ENCODE peak calls at places on chromosomes 12 and 14, in four cellular contexts. O is GM12878, X is K562, A is SK-N-SH. H is an unnamed sample.

GRCh38 chr12:109718390-109718789 is 4.8 kb downstream of the FAM222A start:
- DNase-seq in O (no peak), X (no peak), A (peak; percentile 52), H (no peak)

GRCh38 chr12:95178136-95178535 is 39.1 kb downstream of the FGD6 start:
- DNase-seq in O (no peak), X (no peak), A (no peak), H (no peak)

GRCh38 chr12:68959457-68960161 is 26.6 kb upstream of the CPM start:
- DNase-seq in O (no peak), X (no peak), A (no peak), H (no peak)

GRCh38 chr14:32565256-32565655 is 236.2 kb downstream of the AKAP6 start:
- DNase-seq in O (no peak), X (no peak), A (peak; percentile 12), H (no peak)

GRCh38 chr14:51539571-51540037 is 112.1 kb upstream of the FRMD6 start:
- DNase-seq in O (no peak), X (no peak), A (no peak), H (no peak)

GRCh38 chr12:38695057-38695456 is 210.3 kb downstream of the CPNE8 start:
- DNase-seq in O (no peak), X (no peak), A (no peak), H (peak; percentile 3)

GRCh38 chr14:91367173-91368171 is 50.1 kb downstream of the CCDC88C start:
- DNase-seq in O (peak; percentile 82), X (no peak), A (no peak), H (no peak)

GRCh38 chr14:42111355-42111754 is 504.7 kb downstream of the LRFN5 start:
- DNase-seq in O (no peak), X (no peak), A (no peak), H (no peak)

GRCh38 chr12:130478786-130479185 is 141.1 kb downstream of the PIWIL1 start:
- DNase-seq in O (no peak), X (no peak), A (no peak), H (no peak)

GRCh38 chr12:47071241-47071852 is 8.1 kb upstream of the PCED1B start:
- DNase-seq in O (no peak), X (peak; percentile 39), A (no peak), H (peak; percentile 6)

GRCh38 chr12:97968641-97969171 is 506.1 kb downstream of the RMST start:
- DNase-seq in O (no peak), X (no peak), A (peak; percentile 4), H (no peak)

GRCh38 chr12:110176745-110177144 is 52.6 kb downstream of the IFT81 start:
- DNase-seq in O (no peak), X (no peak), A (peak; percentile 38), H (no peak)

GRCh38 chr14:23119362-23120327 is 590 bp upstream of the CEBPE start:
- DNase-seq in O (no peak), X (no peak), A (no peak), H (no peak)

GRCh38 chr14:51462182-51462581 is 189.5 kb upstream of the FRMD6 start:
- DNase-seq in O (no peak), X (no peak), A (no peak), H (no peak)

GRCh38 chr12:31736472-31736871 is 7.7 kb upstream of the AMN1 start:
- DNase-seq in O (no peak), X (no peak), A (no peak), H (no peak)

GRCh38 chr12:52057958-52058576 is 6.8 kb downstream of the NR4A1 start:
- DNase-seq in O (no peak), X (no peak), A (no peak), H (no peak)

GRCh38 chr14:95339301-95339865 is 19.7 kb upstream of the CLMN start:
- DNase-seq in O (no peak), X (no peak), A (no peak), H (peak; percentile 66)

GRCh38 chr12:25121110-25121509 is 73.8 kb downstream of the DNAI7 start:
- DNase-seq in O (no peak), X (no peak), A (no peak), H (no peak)

GRCh38 chr12:64679487-64679983 is 69.2 kb downstream of the RASSF3 start:
- DNase-seq in O (no peak), X (peak; percentile 71), A (peak; percentile 52), H (no peak)

GRCh38 chr12:121472150-121472905 is 72.4 kb downstream of the RNF34 start:
- DNase-seq in O (no peak), X (no peak), A (no peak), H (no peak)

GRCh38 chr14:97697772-97698171 is 900.6 kb downstream of the VRK1 start:
- DNase-seq in O (no peak), X (no peak), A (no peak), H (no peak)

GRCh38 chr14:70416322-70416716 is 571 bp downstream of the SYNJ2BP start:
- DNase-seq in O (no peak), X (no peak), A (peak; percentile 38), H (no peak)

GRCh38 chr14:91249841-91250616 is 5.5 kb upstream of the GPR68 start:
- DNase-seq in O (peak; percentile 90), X (peak; percentile 71), A (peak; percentile 88), H (peak; percentile 41)

GRCh38 chr12:62297321-62297720 is 37.1 kb downstream of the USP15 start:
- DNase-seq in O (no peak), X (no peak), A (no peak), H (no peak)
- TF ChIP-seq YY1 in O (no peak), X (no peak), A (no peak), H (no peak)

GRCh38 chr12:89134213-89134770 is 218.0 kb downstream of the DUSP6 start:
- DNase-seq in O (no peak), X (no peak), A (no peak), H (peak; percentile 12)

GRCh38 chr12:89126712-89127111 is 225.6 kb downstream of the DUSP6 start:
- DNase-seq in O (no peak), X (no peak), A (no peak), H (no peak)

DNA sequence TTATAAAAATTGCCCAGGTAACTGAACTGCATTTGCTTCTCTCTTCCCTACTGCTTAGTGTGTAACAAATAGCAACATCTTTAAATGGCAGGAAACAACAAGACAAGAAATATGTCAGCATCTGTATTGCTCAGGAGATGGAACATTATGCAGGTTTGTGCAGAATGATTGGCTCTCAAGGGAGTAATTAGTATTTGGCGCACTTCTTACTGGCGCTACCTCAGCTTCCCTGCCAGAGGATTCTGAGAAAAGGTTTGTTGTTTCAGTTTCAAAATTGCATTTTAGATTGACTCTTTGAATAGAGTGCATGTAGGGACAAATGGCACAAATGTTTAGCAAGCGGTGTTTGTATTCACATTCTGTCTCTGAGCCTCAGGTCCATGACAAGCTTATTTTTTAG is 222.8 kb downstream of the DUSP6 start:
- DNase-seq in O (no peak), X (no peak), A (no peak), H (no peak)
- TF ChIP-seq FOXM1 in O (no peak), X (no peak), A (no peak), H (no peak)

GRCh38 chr12:586318-587071 is 76.8 kb downstream of the NINJ2 start:
- DNase-seq in O (no peak), X (no peak), A (no peak), H (no peak)
- TF ChIP-seq YY1 in O (no peak), X (no peak), A (no peak), H (no peak)

GRCh38 chr12:103846415-103846814 is 5.4 kb upstream of the NT5DC3 start:
- DNase-seq in O (no peak), X (no peak), A (no peak), H (no peak)
- TF ChIP-seq FOXM1 in O (no peak), X (no peak), A (no peak), H (no peak)

GRCh38 chr12:16385779-16386646 is 38.6 kb downstream of the MGST1 start:
- DNase-seq in O (peak; percentile 5), X (no peak), A (peak; percentile 51), H (peak; percentile 88)
- TF ChIP-seq YY1 in O (no peak), X (no peak), A (no peak), H (no peak)

DNA sequence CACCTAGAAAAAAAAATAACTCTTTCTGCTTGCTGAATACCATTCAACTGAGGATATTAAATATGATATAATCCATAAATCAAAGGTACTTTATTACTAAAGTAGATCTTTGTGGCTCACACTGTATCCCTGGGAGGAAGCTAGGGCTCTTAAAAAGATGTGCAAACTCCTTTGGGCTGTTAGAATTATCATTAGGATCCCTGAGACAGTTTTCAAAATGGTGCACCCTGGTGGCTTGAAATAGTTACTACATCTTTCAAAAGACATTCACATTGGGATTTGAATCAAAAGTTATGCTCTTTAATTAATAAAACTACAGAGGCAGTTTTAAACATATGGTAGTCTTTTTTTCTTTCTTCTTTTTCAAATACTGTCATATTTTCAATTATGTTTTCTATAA is 228.5 kb upstream of the G2E3 start:
- DNase-seq in O (no peak), X (peak; percentile 29), A (peak; percentile 8), H (no peak)
- TF ChIP-seq FOXM1 in O (no peak), X (no peak), A (no peak), H (no peak)

GRCh38 chr14:35808076-35808657 is 928 bp downstream of the RALGAPA1 start:
- DNase-seq in O (no peak), X (peak; percentile 32), A (no peak), H (no peak)
- TF ChIP-seq YY1 in O (no peak), X (no peak), A (no peak), H (no peak)

GRCh38 chr12:123070267-123071081 is 80.4 kb downstream of the PITPNM2 start:
- DNase-seq in O (no peak), X (no peak), A (peak; percentile 31), H (no peak)

GRCh38 chr12:123069436-123070266 is 81.2 kb downstream of the PITPNM2 start:
- DNase-seq in O (no peak), X (no peak), A (peak; percentile 40), H (peak; percentile 49)

GRCh38 chr12:123064885-123065619 is 84.6 kb downstream of the ARL6IP4 start:
- DNase-seq in O (no peak), X (no peak), A (no peak), H (no peak)

GRCh38 chr12:123065666-123066457 is 85.0 kb downstream of the PITPNM2 start:
- DNase-seq in O (no peak), X (no peak), A (no peak), H (no peak)

DNA sequence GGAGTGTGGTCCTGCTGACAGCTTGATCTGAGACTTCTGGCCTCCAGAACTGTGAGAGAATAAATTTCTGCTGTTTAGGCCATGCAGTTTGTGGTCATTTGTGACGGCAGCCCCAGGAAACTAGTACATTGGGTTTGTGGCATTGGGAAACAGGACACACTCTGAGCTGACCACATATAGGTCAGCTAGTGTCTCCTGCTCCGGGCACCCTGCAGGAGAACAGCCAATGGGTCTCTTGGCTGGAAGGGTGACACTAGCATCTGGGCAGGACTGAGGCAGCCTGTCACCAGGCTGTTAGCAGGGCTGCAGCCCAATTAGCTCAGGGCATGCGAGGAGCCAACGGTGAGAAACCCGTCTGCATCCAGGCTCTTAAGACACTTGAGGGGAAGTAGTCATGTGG is 83.2 kb downstream of the PITPNM2 start:
- DNase-seq in O (no peak), X (no peak), A (no peak), H (no peak)
- TF ChIP-seq FOXM1 in O (no peak), X (no peak), A (no peak), H (no peak)

H was measured in HepG2.